ENCODE peak calls at places on chromosomes 3 and 15, in four cellular contexts. H is HL-60, Y is K562, A is GM12878. Z is an unnamed sample.
A peak's percentile ranks its signal among the peaks of the same experiment; 100 is the strongest.

GRCh38 chr15:40782609-40783227 is 12.9 kb downstream of the C15orf62 start:
- DNase-seq in A (no peak), Y (peak; percentile 40), H (peak; percentile 71), Z (peak; percentile 64)

GRCh38 chr3:14288833-14289451 is 110.3 kb downstream of the LSM3 start:
- DNase-seq in H (no peak), Y (no peak), A (no peak), Z (no peak)

GRCh38 chr3:69822501-69822900 is 83.2 kb downstream of the MITF start:
- DNase-seq in Y (no peak), H (no peak), A (no peak), Z (no peak)

GRCh38 chr15:90529369-90530249 is at the start of gene CRTC3:
- DNase-seq in Y (peak; percentile 93), H (peak; percentile 42), A (no peak), Z (peak; percentile 70)

GRCh38 chr3:107236661-107237375 is 140.4 kb upstream of the CCDC54 start:
- DNase-seq in Y (no peak), H (no peak), A (no peak), Z (no peak)

GRCh38 chr3:150255416-150255815 is 152.7 kb upstream of the TSC22D2 start:
- DNase-seq in H (no peak), A (no peak), Y (no peak), Z (no peak)

GRCh38 chr3:79246875-79247274 is 520.9 kb downstream of the ROBO1 start:
- DNase-seq in H (no peak), Y (no peak), A (no peak), Z (no peak)

GRCh38 chr15:70427120-70427519 is 329.4 kb upstream of the TLE3 start:
- DNase-seq in Y (no peak), H (no peak), A (no peak), Z (no peak)

GRCh38 chr3:44511238-44511567 is 33.7 kb upstream of the ZNF445 start:
- DNase-seq in Y (no peak), A (no peak), H (no peak), Z (no peak)

GRCh38 chr3:57791245-57791644 is 35.1 kb downstream of the SLMAP start:
- DNase-seq in H (peak; percentile 74), A (no peak), Y (no peak), Z (no peak)

GRCh38 chr3:27914199-27914598 is 192.1 kb upstream of the EOMES start:
- DNase-seq in A (no peak), H (peak; percentile 19), Y (no peak), Z (no peak)

DNA sequence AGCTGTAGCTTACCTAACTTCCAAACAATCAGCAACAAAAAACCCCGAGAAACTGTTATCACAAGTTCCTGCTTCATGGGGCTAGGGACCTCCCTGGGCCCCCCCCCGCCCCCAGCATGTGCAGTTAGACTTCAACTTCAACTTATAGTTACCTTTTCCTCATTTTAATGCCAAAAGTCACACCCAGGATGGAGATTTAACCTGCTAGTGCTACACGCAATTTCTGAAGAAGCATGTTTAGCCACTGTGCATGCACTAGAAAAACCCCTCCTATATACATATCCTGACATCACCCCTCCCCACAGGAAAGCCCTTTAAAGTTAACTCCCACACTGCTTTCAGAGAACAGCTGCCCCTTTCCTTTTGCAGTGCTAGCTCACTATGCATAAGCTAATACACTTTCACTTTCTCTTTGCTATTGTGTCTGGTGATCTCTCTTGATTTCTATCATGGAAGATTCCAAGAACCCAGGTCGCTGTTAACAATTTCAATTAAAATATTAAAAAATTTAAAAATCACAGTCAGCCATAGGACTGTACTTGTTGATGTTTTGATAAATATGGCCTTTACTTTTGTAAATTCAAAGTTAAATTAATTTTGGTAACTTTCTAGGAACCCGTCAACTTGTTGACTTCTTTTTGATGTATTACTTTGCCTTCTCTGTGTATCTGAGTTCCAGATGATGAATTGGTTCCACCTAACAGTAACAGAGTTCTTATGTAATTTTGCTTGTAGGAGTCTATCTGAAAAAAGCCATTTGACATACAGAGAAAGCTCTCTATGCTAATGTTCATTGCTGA is 75.2 kb upstream of the ACAD9 start:
- DNase-seq in A (peak; percentile 83), H (peak; percentile 58), Y (peak; percentile 24), Z (peak; percentile 52)
- TF ChIP-seq SPI1 in A (no peak), H (no peak), Y (no peak), Z (no peak)

GRCh38 chr15:69390575-69390974 is 23.6 kb upstream of the KIF23 start:
- DNase-seq in A (no peak), Y (no peak), H (no peak), Z (no peak)
- TF ChIP-seq SPI1 in A (no peak), Y (no peak), H (no peak), Z (no peak)

GRCh38 chr3:64650096-64650622 is 37.6 kb downstream of the ADAMTS9 start:
- DNase-seq in A (no peak), H (no peak), Y (no peak), Z (no peak)
- TF ChIP-seq SPI1 in A (no peak), H (no peak), Y (no peak), Z (no peak)

DNA sequence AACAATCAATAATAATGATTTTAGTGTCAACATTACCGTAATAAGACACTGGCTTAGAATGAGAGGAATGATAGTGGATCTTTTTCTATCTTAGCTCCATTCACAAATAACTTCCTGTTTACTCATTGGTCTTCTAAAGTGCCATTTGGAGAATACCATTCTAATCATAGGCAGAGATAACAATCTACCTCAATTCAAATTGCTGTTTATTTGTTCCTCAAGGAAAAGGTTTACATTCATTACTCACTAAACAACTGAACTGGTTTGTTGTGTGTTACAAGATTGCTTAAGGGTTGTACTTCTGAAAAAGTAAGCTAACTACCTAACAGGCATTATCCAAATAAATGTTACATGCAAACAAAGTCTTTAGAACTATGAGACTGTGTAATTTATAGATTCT is 8.1 kb upstream of the PCOLCE2 start:
- DNase-seq in H (no peak), A (no peak), Y (no peak), Z (no peak)
- TF ChIP-seq SPI1 in H (no peak), A (no peak), Y (no peak), Z (no peak)

DNA sequence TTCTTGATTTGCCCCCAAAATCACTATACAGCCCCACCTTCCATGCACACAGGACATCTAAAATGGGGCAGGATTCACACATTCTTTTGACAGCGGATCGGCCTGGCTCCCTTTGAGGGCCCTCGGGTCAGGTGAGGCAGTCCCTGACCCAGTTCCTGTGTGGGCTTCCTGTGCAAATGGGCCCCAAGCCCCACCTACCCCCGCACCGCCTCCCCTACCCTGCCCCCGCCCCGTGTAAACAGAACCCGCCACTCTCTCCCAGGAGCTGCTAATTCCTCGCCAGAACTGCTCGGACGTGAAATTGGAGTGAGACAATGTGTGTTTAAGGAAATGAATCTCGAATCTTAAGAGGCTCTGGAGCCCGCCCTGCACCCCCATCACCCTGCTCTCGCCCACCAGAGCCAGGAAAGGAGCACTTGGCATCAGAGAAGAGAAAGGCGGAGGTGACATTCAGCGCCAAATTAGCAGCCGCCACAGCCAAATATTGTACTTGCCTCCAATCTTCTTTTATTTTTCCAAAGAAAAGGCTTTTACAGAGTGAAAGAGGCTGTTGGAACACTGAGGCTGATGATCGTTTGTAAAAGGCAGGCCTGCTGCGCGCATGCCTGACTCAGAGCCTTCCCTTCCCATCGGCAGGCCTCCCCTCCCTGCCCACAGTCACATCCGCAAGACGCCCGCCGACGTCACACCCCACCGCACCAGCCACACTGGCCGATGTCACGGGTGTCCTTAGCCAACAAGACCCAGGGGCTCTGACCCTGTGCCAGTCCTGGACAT is 53.1 kb downstream of the CACNA2D2 start:
- DNase-seq in H (no peak), Y (no peak), A (no peak), Z (no peak)
- TF ChIP-seq SPI1 in H (no peak), Y (no peak), A (no peak), Z (no peak)